ENCODE peak calls at places on chromosome 16, in nine cellular contexts. K is NCI-H1092; U is lower leg skin; E is T-helper 1 cell; F is H7; A is activated CD4-positive, CD25-positive, alpha-beta regulatory T cell; O is B cell; B is T-cell; N is fibroblast of mammary gland. V is an unnamed sample.

GRCh38 chr16:50861926-50862325 is 120.0 kb downstream of the CYLD start:
- DNase-seq in N (peak; percentile 17), A (no peak), U (no peak), E (no peak), K (no peak), O (no peak), F (no peak), B (no peak), V (no peak)

GRCh38 chr16:89119161-89119621 is 25.5 kb downstream of the ACSF3 start:
- DNase-seq in A (no peak), U (no peak), O (no peak), F (no peak), K (no peak), E (no peak), B (no peak), N (no peak), V (no peak)

GRCh38 chr16:2527784-2528100 is 3.5 kb downstream of the CEMP1 start:
- DNase-seq in N (no peak), K (no peak), A (no peak), U (no peak), B (no peak), O (no peak), F (no peak), E (no peak), V (no peak)

GRCh38 chr16:30051518-30051917 is 14.0 kb upstream of the ALDOA start:
- DNase-seq in U (no peak), A (no peak), N (peak; percentile 60), F (no peak), B (no peak), E (no peak), K (no peak), O (no peak), V (no peak)

GRCh38 chr16:24075929-24076716 is 180.0 kb upstream of the CACNG3 start:
- DNase-seq in F (peak; percentile 13), E (no peak), O (no peak), N (no peak), B (no peak), U (no peak), A (no peak), K (no peak), V (no peak)

GRCh38 chr16:31093132-31093703 is 1.4 kb downstream of the VKORC1 start:
- DNase-seq in K (no peak), A (no peak), B (no peak), O (no peak), N (peak; percentile 64), F (peak; percentile 92), U (no peak), E (no peak), V (no peak)

GRCh38 chr16:83205896-83206295 is 579.1 kb downstream of the CDH13 start:
- DNase-seq in U (no peak), K (no peak), A (no peak), F (no peak), E (no peak), N (no peak), B (no peak), O (no peak), V (no peak)

GRCh38 chr16:51224317-51224716 is 73.2 kb upstream of the SALL1 start:
- DNase-seq in N (no peak), F (no peak), O (no peak), B (no peak), K (no peak), U (no peak), E (no peak), A (no peak), V (no peak)

GRCh38 chr16:84992700-84993075 is 18.6 kb downstream of the ZDHHC7 start:
- DNase-seq in O (no peak), F (no peak), A (no peak), U (no peak), K (no peak), E (no peak), N (peak; percentile 67), B (no peak), V (no peak)

GRCh38 chr16:81823111-81823510 is 44.0 kb downstream of the PLCG2 start:
- DNase-seq in U (no peak), N (no peak), O (peak; percentile 81), A (no peak), K (no peak), F (peak; percentile 36), B (no peak), E (no peak), V (no peak)

GRCh38 chr16:74723224-74723623 is 22.6 kb upstream of the MLKL start:
- DNase-seq in O (no peak), A (no peak), B (no peak), E (no peak), F (no peak), K (no peak), N (no peak), U (no peak), V (no peak)

GRCh38 chr16:88508868-88509748 is 56.0 kb downstream of the ZFPM1 start:
- DNase-seq in E (no peak), N (no peak), K (no peak), U (no peak), F (no peak), B (no peak), A (no peak), O (no peak), V (no peak)

GRCh38 chr16:21326459-21326858 is 48.4 kb upstream of the CRYM start:
- DNase-seq in N (no peak), E (no peak), F (no peak), K (no peak), A (no peak), U (no peak), B (no peak), O (no peak), V (no peak)

GRCh38 chr16:65975049-65975708 is 391.3 kb upstream of the CDH5 start:
- DNase-seq in E (no peak), N (peak; percentile 86), K (no peak), F (no peak), O (no peak), U (no peak), B (no peak), A (no peak), V (no peak)

GRCh38 chr16:83137326-83137770 is 510.6 kb downstream of the CDH13 start:
- DNase-seq in E (no peak), N (peak; percentile 60), U (no peak), F (no peak), K (no peak), A (no peak), B (peak; percentile 1), O (no peak), V (no peak)

GRCh38 chr16:79509221-79509631 is 91.3 kb downstream of the MAF start:
- DNase-seq in A (no peak), N (no peak), U (peak; percentile 31), K (peak; percentile 85), F (peak; percentile 37), O (no peak), B (no peak), E (no peak), V (no peak)

GRCh38 chr16:65054457-65054856 is 67.4 kb downstream of the CDH11 start:
- DNase-seq in K (no peak), F (no peak), U (no peak), B (no peak), N (no peak), E (no peak), O (no peak), A (no peak), V (no peak)

GRCh38 chr16:10266809-10267208 is 84.6 kb upstream of the GRIN2A start:
- DNase-seq in U (no peak), K (no peak), N (no peak), A (no peak), F (no peak), E (no peak), O (no peak), B (no peak), V (peak; percentile 9)

GRCh38 chr16:19595043-19595767 is 39.7 kb downstream of the VPS35L start:
- DNase-seq in N (peak; percentile 73), A (no peak), K (no peak), B (no peak), F (peak; percentile 20), U (no peak), E (no peak), O (no peak), V (no peak)

GRCh38 chr16:50573279-50573678 is 25.1 kb downstream of the NKD1 start:
- DNase-seq in A (no peak), K (no peak), B (no peak), E (no peak), F (no peak), U (no peak), N (no peak), O (no peak), V (no peak)

GRCh38 chr16:68420366-68420765 is 27.9 kb downstream of the SMPD3 start:
- DNase-seq in K (peak; percentile 19), O (no peak), F (no peak), B (no peak), E (no peak), A (no peak), N (no peak), U (no peak), V (no peak)

GRCh38 chr16:24036614-24037013 is 200.8 kb downstream of the PRKCB start:
- DNase-seq in O (peak; percentile 63), F (peak; percentile 82), A (no peak), E (no peak), N (peak; percentile 44), U (no peak), K (no peak), B (peak; percentile 16), V (no peak)

GRCh38 chr16:4021916-4022315 is 94.3 kb downstream of the ADCY9 start:
- DNase-seq in N (no peak), U (no peak), E (no peak), O (no peak), A (no peak), B (no peak), F (no peak), K (no peak), V (no peak)

GRCh38 chr16:52611817-52612673 is 65.1 kb upstream of the TOX3 start:
- DNase-seq in E (no peak), U (no peak), K (peak; percentile 52), O (no peak), B (no peak), A (no peak), F (no peak), N (no peak), V (no peak)

GRCh38 chr16:74455619-74456289 is 34.5 kb upstream of the CLEC18B start:
- DNase-seq in A (no peak), B (no peak), F (no peak), K (no peak), U (no peak), N (peak; percentile 91), O (no peak), E (no peak), V (no peak)

GRCh38 chr16:74769791-74770190 is 4.8 kb downstream of the FA2H start:
- DNase-seq in B (no peak), E (no peak), F (no peak), K (no peak), O (no peak), A (no peak), U (no peak), N (no peak), V (no peak)

GRCh38 chr16:27217256-27217655 is 13.9 kb downstream of the KDM8 start:
- DNase-seq in A (no peak), E (no peak), F (peak; percentile 92), B (no peak), O (no peak), N (peak; percentile 88), U (no peak), K (no peak), V (no peak)

GRCh38 chr16:71401988-71402387 is 39.9 kb downstream of the TLE7 start:
- DNase-seq in B (no peak), E (no peak), A (no peak), N (no peak), K (no peak), F (peak; percentile 53), O (no peak), U (no peak), V (no peak)

GRCh38 chr16:86059253-86060171 is 160.6 kb downstream of the IRF8 start:
- DNase-seq in K (no peak), U (no peak), O (no peak), N (no peak), B (no peak), F (no peak), E (no peak), A (no peak), V (no peak)

V was measured in activated CD8-positive, alpha-beta memory T cell treated with anti-CD3 and anti-CD28 coated beads for 48 hours.